ENCODE peak calls at places on chromosomes 7 and 10, in six cellular contexts. P, Z, O, L, R and C are unnamed samples.

GRCh38 chr7:36036590-36036989 is 116.5 kb upstream of the EEPD1 start:
- DNase-seq in O (no peak), L (no peak), R (no peak), P (no peak), Z (no peak), C (no peak)

GRCh38 chr10:129853236-129853946 is 110.7 kb downstream of the EBF3 start:
- DNase-seq in Z (peak; percentile 2), P (peak; percentile 1), L (no peak), O (no peak), R (peak; percentile 31), C (no peak)

GRCh38 chr7:14691597-14692203 is 210.9 kb downstream of the DGKB start:
- DNase-seq in L (peak; percentile 47), O (no peak), Z (peak; percentile 50), R (no peak), P (peak; percentile 30), C (peak; percentile 30)

GRCh38 chr7:44979481-44980392 is 922 bp upstream of the MYO1G start:
- DNase-seq in Z (no peak), L (peak; percentile 51), O (no peak), R (no peak), P (no peak), C (no peak)

GRCh38 chr7:39458346-39458745 is 107.9 kb upstream of the YAE1 start:
- DNase-seq in L (no peak), R (no peak), O (peak; percentile 7), Z (no peak), P (no peak), C (no peak)

GRCh38 chr10:114551310-114551972 is 106.6 kb downstream of the ABLIM1 start:
- DNase-seq in O (no peak), Z (peak; percentile 72), R (no peak), L (no peak), P (peak; percentile 14), C (no peak)

GRCh38 chr7:78073470-78074382 is 275.2 kb downstream of the PHTF2 start:
- DNase-seq in R (no peak), Z (no peak), O (no peak), L (no peak), P (no peak), C (no peak)

GRCh38 chr7:19920705-19921104 is 147.3 kb upstream of the TMEM196 start:
- DNase-seq in R (no peak), P (no peak), O (no peak), L (no peak), Z (no peak), C (no peak)

GRCh38 chr7:92567460-92567859 is 22.7 kb downstream of the FAM133B start:
- DNase-seq in O (no peak), L (no peak), P (peak; percentile 59), Z (no peak), R (no peak), C (no peak)

GRCh38 chr7:55120501-55121198 is 101.8 kb downstream of the EGFR start:
- DNase-seq in R (no peak), O (peak; percentile 68), Z (peak; percentile 72), P (peak; percentile 90), L (no peak), C (no peak)

GRCh38 chr7:30134523-30135270 is at the start of gene MTURN:
- DNase-seq in L (peak; percentile 73), R (peak; percentile 95), Z (peak; percentile 88), O (no peak), P (peak; percentile 77), C (peak; percentile 73)

GRCh38 chr10:128337860-128338378 is 211.7 kb upstream of the MKI67 start:
- DNase-seq in Z (no peak), O (no peak), P (no peak), R (no peak), L (no peak), C (no peak)

GRCh38 chr10:22054946-22055345 is 51.4 kb upstream of the DNAJC1 start:
- DNase-seq in P (no peak), O (no peak), R (no peak), L (no peak), Z (no peak), C (no peak)